ENCODE peak calls at places on chromosome 17, in seven cellular contexts. Z is kidney tubule cell, V is SW480, F is GM04503, G is colonic mucosa, C is cardiac fibroblast, A is hypothalamus. O is an unnamed sample.

GRCh38 chr17:77831497-77832179 is 126.9 kb upstream of the TNRC6C start:
- DNase-seq in C (peak; percentile 73), Z (peak; percentile 89), F (no peak), A (no peak), V (no peak), G (no peak), O (no peak)

GRCh38 chr17:75643033-75644017 is 10.1 kb downstream of the SMIM5 start:
- DNase-seq in V (no peak), C (no peak), Z (no peak), G (peak; percentile 49), F (no peak), A (no peak), O (no peak)

GRCh38 chr17:36529121-36529520 is 5.5 kb downstream of the MYO19 start:
- DNase-seq in V (no peak), Z (peak; percentile 82), F (peak; percentile 22), C (peak; percentile 65), G (no peak), A (no peak), O (no peak)

GRCh38 chr17:80596760-80597608 is 52.3 kb downstream of the RPTOR start:
- DNase-seq in A (no peak), G (no peak), C (peak; percentile 25), V (no peak), F (no peak), Z (peak; percentile 56), O (no peak)

GRCh38 chr17:43309505-43310329 is 75.9 kb upstream of the RNU2-1 start:
- DNase-seq in C (no peak), F (no peak), V (no peak), A (no peak), G (peak; percentile 14), Z (no peak), O (peak; percentile 40)

GRCh38 chr17:58528443-58528842 is 14.0 kb upstream of the MTMR4 start:
- DNase-seq in A (no peak), C (no peak), V (no peak), G (no peak), F (no peak), Z (no peak), O (no peak)

GRCh38 chr17:50946891-50947843 is 81.0 kb upstream of the TOB1 start:
- DNase-seq in Z (peak; percentile 22), C (no peak), G (no peak), F (no peak), V (no peak), A (no peak), O (no peak)

GRCh38 chr17:28549274-28550132 is 2.9 kb downstream of the UNC119 start:
- DNase-seq in F (no peak), G (no peak), Z (peak; percentile 37), A (no peak), C (no peak), V (no peak), O (peak; percentile 65)

GRCh38 chr17:80724723-80725388 is 180.2 kb downstream of the RPTOR start:
- DNase-seq in F (peak; percentile 28), C (peak; percentile 90), Z (peak; percentile 28), G (no peak), V (peak; percentile 53), A (no peak), O (no peak)

GRCh38 chr17:8963665-8964258 is 1.7 kb downstream of the PIK3R5 start:
- DNase-seq in V (no peak), A (no peak), G (no peak), C (no peak), Z (no peak), F (no peak), O (no peak)

GRCh38 chr17:7479389-7480192 is at the start of gene ZBTB4:
- DNase-seq in C (peak; percentile 39), V (peak; percentile 66), G (peak; percentile 50), A (peak; percentile 39), Z (peak; percentile 60), F (no peak), O (peak; percentile 40)

GRCh38 chr17:78532922-78533640 is 44.1 kb downstream of the DNAH17 start:
- DNase-seq in Z (peak; percentile 80), C (peak; percentile 88), V (peak; percentile 36), F (no peak), A (no peak), G (no peak), O (no peak)

GRCh38 chr17:2085648-2085949 is 30.7 kb downstream of the HIC1 start:
- DNase-seq in C (peak; percentile 63), F (no peak), G (peak; percentile 39), A (no peak), V (no peak), Z (no peak), O (no peak)

GRCh38 chr17:57629886-57630285 is 115.2 kb downstream of the CCDC182 start:
- DNase-seq in A (no peak), Z (no peak), C (no peak), G (no peak), V (no peak), F (no peak), O (no peak)

GRCh38 chr17:74497471-74497870 is 31.0 kb downstream of the CD300A start:
- DNase-seq in Z (no peak), V (no peak), C (no peak), G (no peak), F (no peak), A (no peak), O (no peak)

GRCh38 chr17:76152580-76152979 is 11.5 kb upstream of the FOXJ1 start:
- DNase-seq in F (no peak), G (no peak), C (no peak), Z (no peak), V (no peak), A (no peak), O (no peak)

O was measured in NAMALWA.